ENCODE peak calls at places on chromosomes 12 and 14, in four cellular contexts. One of them, this sample, is unnamed.

GRCh38 chr14:38848243-38848642 is 254.8 kb downstream of the SEC23A start:
- DNase-seq in colonic mucosa: no peak
- DNase-seq in stimulated activated CD4-positive, alpha-beta T cell treated with anti-CD3 and anti-CD28 coated beads, Interleukin-1b, Interleukin-23, amount 100 ng/mL, for 1 hour: no peak
- DNase-seq in adrenal gland: no peak
- DNase-seq in this sample: no peak

GRCh38 chr12:80222261-80222660 is 122.9 kb downstream of the OTOGL start:
- DNase-seq in colonic mucosa: no peak
- DNase-seq in stimulated activated CD4-positive, alpha-beta T cell treated with anti-CD3 and anti-CD28 coated beads, Interleukin-1b, Interleukin-23, amount 100 ng/mL, for 1 hour: no peak
- DNase-seq in adrenal gland: no peak
- DNase-seq in this sample: no peak

GRCh38 chr12:71552728-71553501 is 110.7 kb downstream of the ZFC3H1 start:
- DNase-seq in colonic mucosa: no peak
- DNase-seq in stimulated activated CD4-positive, alpha-beta T cell treated with anti-CD3 and anti-CD28 coated beads, Interleukin-1b, Interleukin-23, amount 100 ng/mL, for 1 hour: no peak
- DNase-seq in adrenal gland: peak
- DNase-seq in this sample: no peak

GRCh38 chr14:34700622-34701130 is 13.7 kb downstream of the CFL2 start:
- DNase-seq in colonic mucosa: no peak
- DNase-seq in stimulated activated CD4-positive, alpha-beta T cell treated with anti-CD3 and anti-CD28 coated beads, Interleukin-1b, Interleukin-23, amount 100 ng/mL, for 1 hour: no peak
- DNase-seq in adrenal gland: no peak
- DNase-seq in this sample: no peak

GRCh38 chr14:63671987-63672386 is 30.3 kb upstream of the WDR89 start:
- DNase-seq in colonic mucosa: no peak
- DNase-seq in stimulated activated CD4-positive, alpha-beta T cell treated with anti-CD3 and anti-CD28 coated beads, Interleukin-1b, Interleukin-23, amount 100 ng/mL, for 1 hour: no peak
- DNase-seq in adrenal gland: no peak
- DNase-seq in this sample: no peak

GRCh38 chr12:31928246-31929139 is 30.7 kb upstream of the RESF1 start:
- DNase-seq in colonic mucosa: no peak
- DNase-seq in stimulated activated CD4-positive, alpha-beta T cell treated with anti-CD3 and anti-CD28 coated beads, Interleukin-1b, Interleukin-23, amount 100 ng/mL, for 1 hour: no peak
- DNase-seq in adrenal gland: no peak
- DNase-seq in this sample: no peak

GRCh38 chr12:31756977-31757420 is 28.2 kb upstream of the AMN1 start:
- DNase-seq in colonic mucosa: peak
- DNase-seq in stimulated activated CD4-positive, alpha-beta T cell treated with anti-CD3 and anti-CD28 coated beads, Interleukin-1b, Interleukin-23, amount 100 ng/mL, for 1 hour: no peak
- DNase-seq in adrenal gland: no peak
- DNase-seq in this sample: no peak

GRCh38 chr14:94476018-94476417 is at the start of gene SERPINA9:
- DNase-seq in colonic mucosa: no peak
- DNase-seq in stimulated activated CD4-positive, alpha-beta T cell treated with anti-CD3 and anti-CD28 coated beads, Interleukin-1b, Interleukin-23, amount 100 ng/mL, for 1 hour: no peak
- DNase-seq in adrenal gland: no peak
- DNase-seq in this sample: no peak

GRCh38 chr12:18313316-18313715 is 52.0 kb downstream of the PIK3C2G start:
- DNase-seq in colonic mucosa: no peak
- DNase-seq in stimulated activated CD4-positive, alpha-beta T cell treated with anti-CD3 and anti-CD28 coated beads, Interleukin-1b, Interleukin-23, amount 100 ng/mL, for 1 hour: no peak
- DNase-seq in adrenal gland: no peak
- DNase-seq in this sample: no peak

GRCh38 chr14:23366163-23366921 is 1.4 kb upstream of the EFS start:
- DNase-seq in colonic mucosa: peak
- DNase-seq in stimulated activated CD4-positive, alpha-beta T cell treated with anti-CD3 and anti-CD28 coated beads, Interleukin-1b, Interleukin-23, amount 100 ng/mL, for 1 hour: no peak
- DNase-seq in adrenal gland: peak
- DNase-seq in this sample: peak

GRCh38 chr14:76863724-76864407 is 37.7 kb downstream of the LRRC74A start:
- DNase-seq in colonic mucosa: no peak
- DNase-seq in stimulated activated CD4-positive, alpha-beta T cell treated with anti-CD3 and anti-CD28 coated beads, Interleukin-1b, Interleukin-23, amount 100 ng/mL, for 1 hour: no peak
- DNase-seq in adrenal gland: peak
- DNase-seq in this sample: peak

GRCh38 chr12:40693503-40693863 is 1.2 kb downstream of the CNTN1 start:
- DNase-seq in colonic mucosa: peak
- DNase-seq in stimulated activated CD4-positive, alpha-beta T cell treated with anti-CD3 and anti-CD28 coated beads, Interleukin-1b, Interleukin-23, amount 100 ng/mL, for 1 hour: no peak
- DNase-seq in adrenal gland: no peak
- DNase-seq in this sample: peak

GRCh38 chr14:90060312-90060964 is 1.4 kb upstream of the KCNK13 start:
- DNase-seq in colonic mucosa: peak
- DNase-seq in stimulated activated CD4-positive, alpha-beta T cell treated with anti-CD3 and anti-CD28 coated beads, Interleukin-1b, Interleukin-23, amount 100 ng/mL, for 1 hour: peak
- DNase-seq in adrenal gland: peak
- DNase-seq in this sample: peak

This sample was measured in neural crest cell.